ENCODE peak calls at places on chromosomes 12 and 14, in four cellular contexts. One of them, this sample, is unnamed.

GRCh38 chr12:104049278-104050257 is at the start of gene GLT8D2:
- DNase-seq in GM06990: no peak
- DNase-seq in spleen: no peak
- DNase-seq in progenitor cell of endocrine pancreas: no peak
- DNase-seq in this sample: no peak

GRCh38 chr12:45208604-45209487 is 7.0 kb upstream of the ANO6 start:
- DNase-seq in GM06990: no peak
- DNase-seq in progenitor cell of endocrine pancreas: no peak
- DNase-seq in spleen: no peak
- DNase-seq in this sample: no peak

GRCh38 chr14:104086210-104086660 is 735 bp downstream of the ASPG start:
- DNase-seq in GM06990: peak; percentile 7
- DNase-seq in spleen: no peak
- DNase-seq in progenitor cell of endocrine pancreas: no peak
- DNase-seq in this sample: no peak

GRCh38 chr12:22467190-22467589 is 77.2 kb downstream of the C2CD5 start:
- DNase-seq in GM06990: no peak
- DNase-seq in progenitor cell of endocrine pancreas: no peak
- DNase-seq in spleen: no peak
- DNase-seq in this sample: no peak

GRCh38 chr12:15322164-15323054 is at the start of gene PTPRO:
- DNase-seq in spleen: no peak
- DNase-seq in progenitor cell of endocrine pancreas: peak; percentile 31
- DNase-seq in GM06990: peak; percentile 5
- DNase-seq in this sample: no peak

GRCh38 chr12:45192041-45192695 is 23.7 kb upstream of the ANO6 start:
- DNase-seq in progenitor cell of endocrine pancreas: no peak
- DNase-seq in GM06990: no peak
- DNase-seq in spleen: no peak
- DNase-seq in this sample: no peak

GRCh38 chr14:99574099-99574880 is 29.7 kb downstream of the CCDC85C start:
- DNase-seq in spleen: no peak
- DNase-seq in GM06990: no peak
- DNase-seq in progenitor cell of endocrine pancreas: no peak
- DNase-seq in this sample: no peak

GRCh38 chr12:74770552-74770951 is 232.9 kb downstream of the ATXN7L3B start:
- DNase-seq in progenitor cell of endocrine pancreas: no peak
- DNase-seq in spleen: no peak
- DNase-seq in GM06990: no peak
- DNase-seq in this sample: no peak

GRCh38 chr12:4441355-4442330 is 4.0 kb downstream of the FGF6 start:
- DNase-seq in GM06990: no peak
- DNase-seq in spleen: peak; percentile 48
- DNase-seq in progenitor cell of endocrine pancreas: peak; percentile 8
- DNase-seq in this sample: no peak

GRCh38 chr14:94826774-94827173 is 56.9 kb upstream of the GSC start:
- DNase-seq in progenitor cell of endocrine pancreas: no peak
- DNase-seq in spleen: no peak
- DNase-seq in GM06990: no peak
- DNase-seq in this sample: no peak

GRCh38 chr12:108313609-108314331 is 25.3 kb downstream of the CMKLR1 start:
- DNase-seq in GM06990: no peak
- DNase-seq in spleen: peak; percentile 80
- DNase-seq in progenitor cell of endocrine pancreas: no peak
- DNase-seq in this sample: no peak

GRCh38 chr14:28673056-28673455 is 93.5 kb upstream of the FOXG1 start:
- DNase-seq in GM06990: no peak
- DNase-seq in spleen: no peak
- DNase-seq in progenitor cell of endocrine pancreas: no peak
- DNase-seq in this sample: no peak

GRCh38 chr14:25048170-25049126 is 1.5 kb downstream of the STXBP6 start:
- DNase-seq in GM06990: no peak
- DNase-seq in spleen: no peak
- DNase-seq in progenitor cell of endocrine pancreas: no peak
- DNase-seq in this sample: no peak

GRCh38 chr12:57899010-57899662 is 42.2 kb upstream of the ATP23 start:
- DNase-seq in spleen: peak; percentile 92
- DNase-seq in GM06990: peak; percentile 89
- DNase-seq in progenitor cell of endocrine pancreas: no peak
- DNase-seq in this sample: peak; percentile 87

GRCh38 chr12:49651855-49652254 is 28.5 kb downstream of the PRPF40B start:
- DNase-seq in spleen: peak; percentile 29
- DNase-seq in progenitor cell of endocrine pancreas: no peak
- DNase-seq in GM06990: no peak
- DNase-seq in this sample: no peak

GRCh38 chr12:109962388-109962787 is 33.8 kb downstream of the GIT2 start:
- DNase-seq in progenitor cell of endocrine pancreas: no peak
- DNase-seq in spleen: no peak
- DNase-seq in GM06990: no peak
- DNase-seq in this sample: no peak

GRCh38 chr12:71662861-71663560 is 637 bp downstream of the ZFC3H1 start:
- DNase-seq in GM06990: peak; percentile 82
- DNase-seq in spleen: peak; percentile 94
- DNase-seq in progenitor cell of endocrine pancreas: peak; percentile 52
- DNase-seq in this sample: peak; percentile 32

DNA sequence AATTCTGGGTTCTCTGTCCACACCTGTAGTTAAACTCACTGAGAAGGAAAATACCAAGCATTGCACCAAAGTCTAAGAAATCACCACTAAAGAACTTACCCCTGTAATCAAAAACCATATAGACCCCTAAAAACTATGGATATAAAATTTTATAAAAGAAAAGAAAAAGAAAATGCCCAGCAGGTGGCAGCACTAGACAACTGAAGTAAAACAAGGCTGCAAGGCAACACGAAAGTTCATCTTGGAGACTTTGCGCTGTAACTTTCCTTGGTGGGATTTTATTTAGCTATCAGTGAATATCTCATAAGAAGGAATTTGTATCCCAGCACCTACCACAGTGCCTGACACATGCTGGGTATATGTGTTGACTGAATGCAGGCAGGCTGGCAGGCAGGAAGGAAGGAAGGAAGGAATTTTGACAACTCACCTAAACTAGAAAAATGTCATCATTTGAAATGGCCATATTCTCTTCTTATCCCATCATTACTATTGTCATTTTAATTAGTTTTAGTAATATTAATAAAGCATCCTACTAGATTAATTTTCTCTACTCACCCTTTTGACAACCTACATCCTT is 68.2 kb upstream of the ETV6 start:
- DNase-seq in spleen: no peak
- DNase-seq in GM06990: no peak
- DNase-seq in progenitor cell of endocrine pancreas: peak; percentile 50
- DNase-seq in this sample: peak; percentile 33
- TF ChIP-seq CTCF in spleen: peak; percentile 65
- TF ChIP-seq CTCF in GM06990: peak; percentile 39
- TF ChIP-seq CTCF in progenitor cell of endocrine pancreas: peak; percentile 96
- TF ChIP-seq CTCF in this sample: peak; percentile 26

GRCh38 chr14:47211263-47211662 is 464.1 kb downstream of the MDGA2 start:
- DNase-seq in progenitor cell of endocrine pancreas: no peak
- DNase-seq in GM06990: no peak
- DNase-seq in spleen: no peak
- DNase-seq in this sample: no peak

GRCh38 chr14:47208434-47208833 is 467.0 kb downstream of the MDGA2 start:
- DNase-seq in spleen: no peak
- DNase-seq in progenitor cell of endocrine pancreas: no peak
- DNase-seq in GM06990: no peak
- DNase-seq in this sample: no peak

GRCh38 chr14:47207636-47208035 is 467.8 kb downstream of the MDGA2 start:
- DNase-seq in progenitor cell of endocrine pancreas: no peak
- DNase-seq in GM06990: no peak
- DNase-seq in spleen: no peak
- DNase-seq in this sample: no peak
- TF ChIP-seq CTCF in progenitor cell of endocrine pancreas: no peak
- TF ChIP-seq CTCF in GM06990: no peak
- TF ChIP-seq CTCF in spleen: no peak
- TF ChIP-seq CTCF in this sample: no peak

DNA sequence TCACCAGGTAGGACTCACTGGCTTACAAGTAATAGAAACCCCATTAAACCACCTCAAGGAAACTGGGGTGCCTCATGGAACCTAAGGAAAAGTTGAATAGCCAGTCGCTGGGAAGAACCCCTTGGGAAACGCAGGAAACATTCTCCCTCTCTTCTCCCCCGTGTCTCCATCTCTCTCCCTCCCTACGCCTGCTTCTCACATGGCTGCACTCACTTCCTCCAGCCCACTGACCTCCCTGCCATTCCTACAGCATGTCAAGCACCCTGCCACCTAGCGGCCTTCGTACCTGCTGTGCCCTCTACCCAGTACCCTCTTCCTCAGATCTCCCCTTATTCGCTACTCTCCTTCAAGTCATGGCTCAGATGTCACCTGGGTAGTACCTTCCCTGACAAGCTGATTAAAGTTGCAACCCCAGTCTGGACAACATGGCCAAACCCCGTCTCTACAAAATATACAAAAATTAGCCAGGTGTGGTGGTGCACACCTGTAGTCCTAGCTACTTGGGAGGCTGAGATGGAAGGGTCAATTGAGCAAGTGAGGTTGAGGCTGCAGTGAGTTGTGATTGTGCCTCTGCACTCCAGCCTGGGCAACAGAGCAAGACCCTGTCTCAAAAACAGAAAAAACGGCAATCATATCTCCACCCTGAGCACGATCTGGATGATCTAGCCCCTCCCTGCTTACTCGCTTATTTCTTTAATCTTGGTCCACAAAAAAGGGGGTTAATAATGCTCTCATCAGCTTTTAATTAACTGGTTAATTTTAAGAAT is 6.4 kb upstream of the DTX1 start:
- DNase-seq in GM06990: no peak
- DNase-seq in spleen: no peak
- DNase-seq in progenitor cell of endocrine pancreas: no peak
- DNase-seq in this sample: peak; percentile 63
- TF ChIP-seq CTCF in GM06990: peak; percentile 78
- TF ChIP-seq CTCF in spleen: peak; percentile 45
- TF ChIP-seq CTCF in progenitor cell of endocrine pancreas: peak; percentile 49
- TF ChIP-seq CTCF in this sample: peak; percentile 31

GRCh38 chr14:79271122-79271521 is 940.2 kb downstream of the DIO2 start:
- DNase-seq in GM06990: no peak
- DNase-seq in spleen: no peak
- DNase-seq in progenitor cell of endocrine pancreas: no peak
- DNase-seq in this sample: no peak

GRCh38 chr14:79278286-79278797 is 933.0 kb downstream of the DIO2 start:
- DNase-seq in GM06990: no peak
- DNase-seq in spleen: no peak
- DNase-seq in progenitor cell of endocrine pancreas: no peak
- DNase-seq in this sample: no peak

GRCh38 chr14:79278798-79279644 is 932.3 kb downstream of the DIO2 start:
- DNase-seq in spleen: no peak
- DNase-seq in progenitor cell of endocrine pancreas: peak; percentile 84
- DNase-seq in GM06990: peak; percentile 5
- DNase-seq in this sample: peak; percentile 13

GRCh38 chr14:79275367-79275655 is 936.0 kb downstream of the DIO2 start:
- DNase-seq in spleen: no peak
- DNase-seq in progenitor cell of endocrine pancreas: no peak
- DNase-seq in GM06990: no peak
- DNase-seq in this sample: no peak

DNA sequence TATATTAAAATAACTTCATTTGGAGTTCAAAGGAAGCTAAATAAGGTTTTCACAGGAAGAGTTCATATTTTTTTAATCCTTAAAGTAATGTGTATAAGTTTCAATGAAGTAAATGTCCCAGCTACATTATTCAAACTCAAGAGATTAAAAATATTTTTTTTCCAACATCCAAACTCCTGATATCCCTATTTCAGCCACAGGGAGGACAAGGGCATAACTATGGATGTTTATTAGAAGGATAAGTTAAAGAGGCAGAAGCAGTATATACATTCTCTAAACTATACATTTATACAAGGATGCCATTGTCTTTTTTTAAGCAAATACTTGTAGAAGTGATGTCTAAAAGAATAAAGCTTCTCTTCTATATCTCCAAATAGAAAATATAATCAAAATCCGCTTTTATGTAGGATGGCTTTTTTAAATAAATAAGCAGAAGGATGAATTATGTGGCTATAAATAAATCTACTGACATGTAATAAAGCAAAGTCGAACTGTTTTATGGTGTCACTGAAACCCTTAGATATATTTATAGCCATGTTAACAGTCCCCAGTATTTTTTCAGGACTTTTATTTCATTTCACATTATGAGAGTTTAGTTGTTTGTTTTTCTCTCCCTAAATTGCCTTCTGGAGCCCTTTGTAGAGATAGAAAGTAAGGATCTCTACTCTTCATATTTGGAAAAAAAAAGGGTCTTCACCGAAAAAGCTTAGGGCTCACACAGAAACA is 936.5 kb downstream of the DIO2 start:
- DNase-seq in GM06990: no peak
- DNase-seq in spleen: no peak
- DNase-seq in progenitor cell of endocrine pancreas: no peak
- DNase-seq in this sample: no peak
- TF ChIP-seq CTCF in GM06990: no peak
- TF ChIP-seq CTCF in spleen: no peak
- TF ChIP-seq CTCF in progenitor cell of endocrine pancreas: peak; percentile 30
- TF ChIP-seq CTCF in this sample: no peak

GRCh38 chr14:89954045-89955021 is at the start of gene EFCAB11:
- DNase-seq in GM06990: peak; percentile 94
- DNase-seq in spleen: peak; percentile 98
- DNase-seq in progenitor cell of endocrine pancreas: peak; percentile 90
- DNase-seq in this sample: peak; percentile 92

GRCh38 chr14:89956294-89957009 is 725 bp downstream of the TDP1 start:
- DNase-seq in spleen: peak; percentile 92
- DNase-seq in GM06990: peak; percentile 72
- DNase-seq in progenitor cell of endocrine pancreas: peak; percentile 14
- DNase-seq in this sample: peak; percentile 70

GRCh38 chr14:89953602-89954001 is 928 bp downstream of the EFCAB11 start:
- DNase-seq in spleen: no peak
- DNase-seq in progenitor cell of endocrine pancreas: no peak
- DNase-seq in GM06990: no peak
- DNase-seq in this sample: no peak

GRCh38 chr14:89955022-89955414 is 488 bp upstream of the EFCAB11 start:
- DNase-seq in GM06990: no peak
- DNase-seq in spleen: no peak
- DNase-seq in progenitor cell of endocrine pancreas: no peak
- DNase-seq in this sample: no peak

GRCh38 chr14:89955418-89956293 is at the start of gene TDP1:
- DNase-seq in progenitor cell of endocrine pancreas: peak; percentile 97
- DNase-seq in GM06990: peak; percentile 99
- DNase-seq in spleen: peak; percentile 100
- DNase-seq in this sample: peak; percentile 96
- TF ChIP-seq CTCF in progenitor cell of endocrine pancreas: peak; percentile 46
- TF ChIP-seq CTCF in GM06990: peak; percentile 11
- TF ChIP-seq CTCF in spleen: peak; percentile 8
- TF ChIP-seq CTCF in this sample: no peak

This sample was measured in GM20000.